ENCODE peak calls at places on chromosomes 12 and 14, in ten cellular contexts. P is AG04450, I is left ventricle myocardium inferior, Y is GM12865, V is choroid plexus epithelial cell, H is adrenal gland, R is fibroblast of pulmonary artery, O is NB4, Z is epithelial cell of esophagus, G is PC-9. Q is an unnamed sample.

GRCh38 chr14:58082491-58083098 is 69.4 kb downstream of the ARMH4 start:
- DNase-seq in Y (no peak), H (peak), O (peak), G (peak), V (peak), R (peak), I (no peak), Z (peak), P (peak), Q (peak)

GRCh38 chr14:105069887-105070759 is 4.9 kb upstream of the GPR132 start:
- DNase-seq in P (no peak), Z (no peak), O (peak), G (no peak), R (peak), I (peak), Y (peak), H (no peak), V (no peak), Q (no peak)

GRCh38 chr12:96534339-96534738 is 45.0 kb downstream of the CFAP54 start:
- DNase-seq in G (no peak), P (no peak), I (no peak), R (peak), Y (no peak), H (no peak), V (no peak), Z (peak), O (no peak), Q (no peak)

GRCh38 chr12:27555928-27556778 is 32.1 kb downstream of the PPFIBP1 start:
- DNase-seq in I (no peak), Y (peak), Z (no peak), R (peak), H (no peak), P (no peak), O (no peak), G (no peak), V (peak), Q (no peak)

GRCh38 chr12:117582135-117582784 is 220.8 kb upstream of the NOS1 start:
- DNase-seq in G (no peak), P (no peak), Z (no peak), I (no peak), O (no peak), Y (no peak), V (no peak), H (no peak), R (no peak), Q (no peak)

GRCh38 chr12:124039276-124039675 is 66.3 kb downstream of the ZNF664 start:
- DNase-seq in I (no peak), P (peak), Z (no peak), H (no peak), V (peak), O (no peak), Y (no peak), G (no peak), R (peak), Q (no peak)

GRCh38 chr12:108884116-108885012 is 4.5 kb downstream of the DAO start:
- DNase-seq in G (peak), Y (peak), Z (peak), O (peak), P (no peak), H (peak), V (peak), I (peak), R (peak), Q (no peak)

GRCh38 chr12:125340791-125341190 is 275.6 kb downstream of the AACS start:
- DNase-seq in Z (peak), G (no peak), Y (no peak), H (no peak), V (peak), P (no peak), R (peak), O (peak), I (peak), Q (peak)

GRCh38 chr14:94041551-94042346 is 15.6 kb downstream of the OTUB2 start:
- DNase-seq in R (peak), O (no peak), I (peak), V (peak), G (no peak), Z (peak), P (peak), H (peak), Y (no peak), Q (no peak)

GRCh38 chr12:11832100-11832499 is 182.6 kb downstream of the ETV6 start:
- DNase-seq in V (no peak), Y (peak), G (no peak), O (no peak), I (no peak), Z (no peak), H (no peak), P (no peak), R (no peak), Q (no peak)

GRCh38 chr12:91741932-91742331 is 403.7 kb downstream of the BTG1 start:
- DNase-seq in Y (no peak), V (no peak), H (no peak), G (no peak), Z (no peak), P (no peak), O (no peak), I (no peak), R (no peak), Q (no peak)

GRCh38 chr12:112473056-112473455 is 54.3 kb downstream of the PTPN11 start:
- DNase-seq in Z (peak), Y (peak), R (no peak), H (no peak), I (no peak), P (no peak), O (peak), G (no peak), V (peak), Q (no peak)

GRCh38 chr12:107320031-107320928 is 226.9 kb upstream of the CRY1 start:
- DNase-seq in P (no peak), G (peak), I (peak), Y (no peak), H (peak), Z (peak), O (peak), V (peak), R (peak), Q (no peak)

GRCh38 chr14:71377099-71377498 is 469.8 kb downstream of the PCNX1 start:
- DNase-seq in R (no peak), H (no peak), V (no peak), Z (no peak), G (no peak), Y (no peak), O (no peak), P (no peak), I (no peak), Q (no peak)

GRCh38 chr12:49827351-49828099 is 688 bp downstream of the NCKAP5L start:
- DNase-seq in P (no peak), I (peak), Y (peak), R (peak), Z (peak), V (peak), H (peak), O (peak), G (peak), Q (no peak)

GRCh38 chr12:100741084-100741711 is 53.4 kb upstream of the ANO4 start:
- DNase-seq in I (no peak), V (peak), O (peak), Z (peak), R (peak), G (no peak), H (no peak), P (no peak), Y (peak), Q (no peak)

GRCh38 chr12:124040737-124041136 is 67.7 kb downstream of the ZNF664 start:
- DNase-seq in Z (no peak), V (no peak), H (no peak), G (no peak), R (no peak), I (no peak), Y (no peak), O (no peak), P (no peak), Q (no peak)

GRCh38 chr12:108722463-108722862 is 8.9 kb downstream of the CORO1C start:
- DNase-seq in H (no peak), R (no peak), V (no peak), Y (no peak), P (no peak), G (no peak), O (no peak), Z (no peak), I (no peak), Q (no peak)

GRCh38 chr14:76574416-76574815 is 186.9 kb upstream of the VASH1 start:
- DNase-seq in R (no peak), G (no peak), Y (no peak), Z (no peak), I (no peak), O (no peak), P (no peak), H (no peak), V (no peak), Q (no peak)

GRCh38 chr12:67193705-67194104 is 75.5 kb upstream of the CAND1 start:
- DNase-seq in H (peak), R (peak), Y (peak), G (peak), V (peak), P (no peak), I (no peak), Z (peak), O (peak), Q (peak)

GRCh38 chr14:101254805-101255764 is 306.2 kb upstream of the DIO3 start:
- DNase-seq in G (no peak), P (no peak), I (no peak), V (no peak), Z (no peak), O (no peak), Y (no peak), R (peak), H (no peak), Q (no peak)

GRCh38 chr14:25833341-25834121 is 764.3 kb downstream of the NOVA1 start:
- DNase-seq in Z (peak), Y (no peak), P (no peak), G (peak), I (no peak), V (peak), R (peak), H (peak), O (peak), Q (no peak)

GRCh38 chr12:49364989-49365388 is 2.3 kb upstream of the SPATS2 start:
- DNase-seq in O (peak), Y (no peak), V (peak), R (peak), G (no peak), P (no peak), I (no peak), H (no peak), Z (peak), Q (no peak)

GRCh38 chr12:13950502-13950901 is 30.9 kb downstream of the GRIN2B start:
- DNase-seq in I (no peak), H (no peak), O (no peak), Z (no peak), V (no peak), R (no peak), Y (no peak), P (no peak), G (no peak), Q (peak)

GRCh38 chr12:88595697-88596096 is 15.4 kb upstream of the KITLG start:
- DNase-seq in V (no peak), Z (no peak), R (no peak), G (no peak), P (no peak), O (no peak), I (no peak), Y (no peak), H (no peak), Q (no peak)

GRCh38 chr14:64464695-64465094 is 604 bp upstream of the AKAP5 start:
- DNase-seq in V (no peak), Y (peak), I (no peak), H (no peak), G (no peak), Z (no peak), P (no peak), R (no peak), O (no peak), Q (no peak)

GRCh38 chr12:94148841-94149780 is 734 bp downstream of the PLXNC1 start:
- DNase-seq in Y (peak), R (peak), V (peak), H (peak), O (peak), P (no peak), I (peak), Z (peak), G (no peak), Q (no peak)

GRCh38 chr14:73263606-73264005 is 26.3 kb downstream of the PAPLN start:
- DNase-seq in G (no peak), R (no peak), Y (no peak), V (no peak), O (no peak), P (no peak), Z (no peak), H (no peak), I (no peak), Q (no peak)

GRCh38 chr12:46492471-46493351 is 120.1 kb upstream of the SLC38A2 start:
- DNase-seq in V (peak), G (peak), P (peak), H (no peak), R (peak), I (no peak), Y (no peak), O (no peak), Z (peak), Q (peak)

GRCh38 chr14:50801706-50802105 is 29.3 kb downstream of the NIN start:
- DNase-seq in G (no peak), O (no peak), H (no peak), I (no peak), Y (no peak), R (peak), V (peak), P (no peak), Z (peak), Q (peak)

GRCh38 chr14:65421201-65421981 is 8.9 kb downstream of the FUT8 start:
- DNase-seq in Z (peak), O (no peak), R (peak), V (peak), G (no peak), P (peak), Y (no peak), I (no peak), H (no peak), Q (peak)

GRCh38 chr14:51069065-51069464 is 25.8 kb downstream of the TRIM9 start:
- DNase-seq in I (no peak), Z (peak), G (no peak), O (no peak), P (no peak), V (no peak), H (no peak), Y (peak), R (no peak), Q (no peak)

GRCh38 chr12:131491155-131491554 is 219.7 kb upstream of the SFSWAP start:
- DNase-seq in R (no peak), V (no peak), H (no peak), O (no peak), I (no peak), G (no peak), Y (no peak), Z (no peak), P (no peak), Q (no peak)

GRCh38 chr12:96375173-96375572 is 25.1 kb downstream of the CDK17 start:
- DNase-seq in G (no peak), R (no peak), O (no peak), V (no peak), H (no peak), I (no peak), Y (no peak), Z (no peak), P (no peak), Q (no peak)

GRCh38 chr12:57213763-57214397 is 2.7 kb upstream of the NXPH4 start:
- DNase-seq in H (no peak), O (no peak), V (no peak), Y (no peak), G (peak), R (no peak), I (no peak), Z (peak), P (no peak), Q (no peak)

GRCh38 chr14:89844508-89844907 is 110.0 kb downstream of the EFCAB11 start:
- DNase-seq in I (no peak), G (no peak), R (no peak), Z (no peak), O (no peak), P (no peak), H (no peak), V (no peak), Y (no peak), Q (no peak)

GRCh38 chr14:105153331-105153731 is 15.2 kb downstream of the JAG2 start:
- DNase-seq in H (peak), V (no peak), Y (no peak), P (no peak), I (peak), Z (no peak), R (no peak), O (peak), G (no peak), Q (no peak)

GRCh38 chr14:22558221-22558913 is 30.7 kb downstream of the DAD1 start:
- DNase-seq in Z (no peak), G (no peak), Y (peak), R (no peak), P (no peak), H (no peak), I (no peak), O (peak), V (no peak), Q (no peak)

GRCh38 chr14:22559041-22559440 is 30.0 kb downstream of the DAD1 start:
- DNase-seq in I (no peak), V (no peak), Z (no peak), G (no peak), R (no peak), Y (no peak), P (no peak), H (no peak), O (no peak), Q (no peak)

GRCh38 chr14:22556021-22556989 is 32.7 kb downstream of the DAD1 start:
- DNase-seq in G (peak), H (no peak), V (peak), Y (peak), O (peak), Z (peak), R (peak), P (peak), I (no peak), Q (no peak)

GRCh38 chr14:22556990-22557623 is 31.9 kb downstream of the DAD1 start:
- DNase-seq in O (peak), V (peak), Z (peak), Y (peak), G (peak), H (peak), R (peak), I (peak), P (peak), Q (no peak)

GRCh38 chr14:22557846-22558220 is 31.2 kb downstream of the DAD1 start:
- DNase-seq in I (no peak), R (no peak), P (no peak), G (no peak), Y (no peak), O (peak), H (no peak), V (no peak), Z (no peak), Q (no peak)
- H3K4me3 ChIP-seq in I (no peak), R (no peak), P (no peak), G (no peak), Y (peak), O (peak), H (no peak), V (no peak), Z (no peak), Q (no peak)

DNA sequence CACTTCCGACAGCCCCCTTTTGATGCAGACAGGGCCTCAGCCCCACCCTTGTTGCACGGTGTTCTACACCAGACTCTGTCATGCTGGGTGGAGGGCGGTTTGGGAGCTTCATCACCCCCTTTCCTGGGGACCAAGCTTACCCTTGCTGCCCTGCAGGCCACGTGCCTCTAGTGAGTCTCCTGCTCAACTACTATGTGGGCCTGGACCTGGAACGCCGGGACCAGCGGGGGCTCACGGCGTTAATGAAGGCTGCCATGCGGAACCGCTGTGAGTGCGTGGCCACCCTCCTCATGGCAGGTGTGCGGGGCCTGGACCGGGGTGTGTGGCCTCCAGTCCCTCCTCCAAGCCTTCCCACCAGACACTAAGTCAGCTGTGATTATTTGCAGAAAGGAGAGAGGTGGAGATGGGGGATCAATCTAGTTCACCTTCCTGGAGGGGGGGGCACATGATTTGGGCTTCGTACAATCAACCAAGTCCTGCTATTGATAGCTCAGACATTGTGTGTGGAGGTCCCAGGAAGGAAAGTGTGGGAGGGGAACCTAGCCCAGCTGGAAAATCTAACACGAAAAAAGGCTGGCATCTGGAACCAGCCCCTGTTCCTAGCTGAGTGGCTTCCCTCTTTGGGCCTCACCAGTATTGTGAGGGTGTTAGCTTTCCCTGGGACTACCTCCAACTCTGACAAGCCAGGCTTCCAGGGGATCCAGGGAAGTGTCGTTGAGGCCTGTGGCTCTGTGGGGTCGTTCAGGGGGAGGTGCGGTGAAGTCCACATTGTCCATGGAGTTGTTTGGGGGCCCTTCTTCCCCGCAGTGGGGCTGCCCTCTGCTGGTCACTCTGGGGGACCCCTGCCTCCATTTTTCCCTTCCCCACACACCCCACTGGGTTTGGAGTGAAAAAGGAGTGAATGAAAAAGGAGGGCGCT is 1.6 kb downstream of the ANKRD33 start:
- DNase-seq in H (peak), V (no peak), P (no peak), G (no peak), R (peak), Z (no peak), I (no peak), Y (no peak), O (no peak), Q (no peak)
- TF ChIP-seq CTCF in H (no peak), V (peak), P (peak), G (no peak), R (peak), Z (no peak), I (peak), Y (no peak), O (peak), Q (peak)

DNA sequence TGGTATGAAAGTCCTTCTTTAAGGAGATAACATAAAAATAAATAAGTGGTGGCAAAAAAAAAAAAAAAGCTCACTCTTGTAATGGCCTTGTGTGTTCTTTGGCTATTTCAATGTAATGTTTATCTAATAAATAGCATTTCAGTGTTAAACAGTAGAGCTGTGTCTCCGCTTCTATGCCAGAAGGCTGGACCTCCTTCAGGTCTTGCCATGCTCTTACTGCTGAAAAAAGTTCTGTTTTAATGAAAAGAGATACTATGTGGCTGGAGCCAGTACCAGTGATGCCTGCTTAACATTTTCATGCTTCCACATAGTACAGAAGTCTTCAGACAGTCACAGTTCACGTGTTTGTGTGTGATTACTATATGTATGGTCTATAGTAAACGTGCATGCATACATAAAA is 74.1 kb upstream of the PRICKLE1 start:
- DNase-seq in R (no peak), O (no peak), H (no peak), P (no peak), V (no peak), Y (no peak), G (no peak), Z (no peak), I (no peak), Q (no peak)
- H3K4me3 ChIP-seq in R (no peak), O (no peak), H (no peak), P (no peak), V (no peak), Y (no peak), G (no peak), Z (no peak), I (no peak), Q (no peak)

GRCh38 chr12:52669426-52669825 is 10.8 kb downstream of the KRT1 start:
- DNase-seq in Z (no peak), G (no peak), O (no peak), V (no peak), Y (no peak), R (no peak), P (no peak), H (no peak), I (no peak), Q (no peak)

GRCh38 chr12:52670961-52671360 is 9.2 kb downstream of the KRT1 start:
- DNase-seq in G (peak), Y (no peak), I (no peak), Z (peak), V (no peak), R (no peak), P (no peak), H (no peak), O (no peak), Q (no peak)

GRCh38 chr12:52667931-52668330 is 12.3 kb downstream of the KRT1 start:
- DNase-seq in G (no peak), I (no peak), O (no peak), Z (no peak), V (no peak), H (no peak), P (no peak), R (no peak), Y (no peak), Q (no peak)

GRCh38 chr12:52670506-52670905 is 9.7 kb downstream of the KRT1 start:
- DNase-seq in G (no peak), P (no peak), H (no peak), Z (no peak), V (no peak), R (no peak), I (no peak), Y (no peak), O (no peak), Q (no peak)

GRCh38 chr12:52667509-52667908 is 12.7 kb downstream of the KRT1 start:
- DNase-seq in H (no peak), P (no peak), Z (no peak), I (no peak), V (peak), O (no peak), Y (no peak), R (no peak), G (no peak), Q (no peak)
- TF ChIP-seq CTCF in H (no peak), P (peak), Z (peak), I (peak), V (peak), O (no peak), Y (peak), R (peak), G (peak), Q (peak)

GRCh38 chr12:639566-639965 is 23.7 kb downstream of the NINJ2 start:
- DNase-seq in O (no peak), Y (peak), V (no peak), R (no peak), G (no peak), I (no peak), P (no peak), H (no peak), Z (no peak), Q (no peak)
- H3K4me3 ChIP-seq in O (no peak), Y (no peak), V (no peak), R (no peak), G (no peak), I (no peak), P (no peak), H (no peak), Z (no peak), Q (no peak)

GRCh38 chr14:43795600-43796228 is 711.4 kb downstream of the FSCB start:
- DNase-seq in R (peak), O (peak), G (no peak), V (peak), H (no peak), P (no peak), I (no peak), Z (peak), Y (no peak), Q (no peak)
- TF ChIP-seq CTCF in R (peak), O (peak), G (peak), V (peak), H (peak), P (peak), I (no peak), Z (peak), Y (no peak), Q (peak)